ENCODE peak calls at places on chromosomes 1 and 21, in four cellular contexts. C is K562, U is HepG2, K is SK-N-SH. H is an unnamed sample.

GRCh38 chr1:56442456-56442855 is 136.9 kb downstream of the PLPP3 start:
- DNase-seq in U (no peak), C (no peak), K (no peak), H (no peak)

GRCh38 chr1:222161676-222162075 is 386.2 kb downstream of the HHIPL2 start:
- DNase-seq in C (no peak), K (no peak), U (no peak), H (no peak)

GRCh38 chr1:205940710-205941109 is 2.5 kb downstream of the SLC26A9 start:
- DNase-seq in U (no peak), C (no peak), K (no peak), H (no peak)

GRCh38 chr21:45010096-45010495 is 64.3 kb upstream of the ADARB1 start:
- DNase-seq in K (no peak), U (peak; percentile 48), C (no peak), H (no peak)

GRCh38 chr21:43778469-43779335 is 2.6 kb upstream of the CSTB start:
- DNase-seq in K (no peak), C (no peak), U (no peak), H (no peak)

GRCh38 chr21:16976132-16976666 is 536.6 kb upstream of the CXADR start:
- DNase-seq in K (no peak), U (no peak), C (no peak), H (no peak)

GRCh38 chr1:100894622-100895539 is at the start of gene EXTL2:
- DNase-seq in C (peak; percentile 65), U (peak; percentile 90), K (peak; percentile 81), H (peak; percentile 84)

GRCh38 chr21:32046191-32046590 is 173.4 kb downstream of the HUNK start:
- DNase-seq in U (no peak), K (no peak), C (no peak), H (no peak)

GRCh38 chr21:44529011-44529421 is 11.0 kb downstream of the KRTAP10-1 start:
- DNase-seq in K (no peak), C (no peak), U (no peak), H (peak; percentile 5)

GRCh38 chr1:199546323-199546722 is 481.2 kb upstream of the NR5A2 start:
- DNase-seq in K (no peak), U (no peak), C (no peak), H (no peak)

GRCh38 chr1:184504695-184505338 is 118.0 kb downstream of the C1orf21 start:
- DNase-seq in U (no peak), K (no peak), C (no peak), H (no peak)

GRCh38 chr1:169103002-169103401 is 3.5 kb upstream of the ATP1B1 start:
- DNase-seq in K (no peak), U (no peak), C (no peak), H (no peak)

GRCh38 chr1:206579747-206580437 is 32.4 kb downstream of the EIF2D start:
- DNase-seq in C (peak; percentile 16), U (no peak), K (no peak), H (no peak)

GRCh38 chr1:113983826-113984225 is 4.6 kb downstream of the OLFML3 start:
- DNase-seq in C (no peak), K (no peak), U (no peak), H (no peak)

GRCh38 chr1:154807048-154807591 is 63.0 kb downstream of the KCNN3 start:
- DNase-seq in K (no peak), U (no peak), C (no peak), H (no peak)

GRCh38 chr1:113123737-113124136 is 50.7 kb downstream of the LRIG2 start:
- DNase-seq in K (no peak), U (no peak), C (no peak), H (no peak)

GRCh38 chr1:90223401-90223800 is 228.5 kb downstream of the ZNF326 start:
- DNase-seq in K (no peak), U (no peak), C (no peak), H (no peak)

GRCh38 chr21:45868086-45868485 is 113.5 kb upstream of the COL6A1 start:
- DNase-seq in C (no peak), K (no peak), U (no peak), H (no peak)

GRCh38 chr1:229059671-229060079 is 211.2 kb upstream of the RAB4A start:
- DNase-seq in U (no peak), K (peak; percentile 61), C (no peak), H (no peak)

GRCh38 chr1:115641762-115642167 is at the start of gene VANGL1:
- DNase-seq in C (peak; percentile 96), K (peak; percentile 91), U (peak; percentile 34), H (peak; percentile 66)

GRCh38 chr1:44707959-44708831 is 22.8 kb downstream of the RNU5D-1 start:
- DNase-seq in U (peak; percentile 54), C (peak; percentile 60), K (peak; percentile 36), H (peak; percentile 40)

GRCh38 chr1:231719485-231720183 is 93.0 kb downstream of the DISC1 start:
- DNase-seq in U (peak; percentile 18), K (no peak), C (no peak), H (no peak)

GRCh38 chr1:164748253-164748899 is 189.4 kb downstream of the PBX1 start:
- DNase-seq in C (no peak), U (peak; percentile 10), K (no peak), H (no peak)

GRCh38 chr21:46295996-46296752 is 10.0 kb downstream of the YBEY start:
- DNase-seq in U (peak; percentile 91), K (no peak), C (peak; percentile 68), H (no peak)

GRCh38 chr21:34336245-34336644 is 27.6 kb upstream of the KCNE2 start:
- DNase-seq in C (no peak), U (no peak), K (no peak), H (no peak)

GRCh38 chr21:14078746-14079375 is 131.9 kb downstream of the LIPI start:
- DNase-seq in K (no peak), C (no peak), U (no peak), H (no peak)

GRCh38 chr21:21109736-21110135 is 111.5 kb downstream of the NCAM2 start:
- DNase-seq in U (no peak), K (no peak), C (no peak), H (no peak)
- TF ChIP-seq FOXJ3 in U (no peak), K (no peak), C (no peak), H (no peak)

GRCh38 chr21:38267136-38267535 is 10.3 kb downstream of the KCNJ15 start:
- DNase-seq in C (no peak), K (no peak), U (no peak), H (no peak)
- TF ChIP-seq FOXJ3 in C (no peak), K (no peak), U (no peak), H (no peak)

GRCh38 chr1:60828944-60829343 is 253.4 kb upstream of the NFIA start:
- DNase-seq in K (no peak), U (peak; percentile 47), C (no peak), H (no peak)

GRCh38 chr1:60833173-60833572 is 249.2 kb upstream of the NFIA start:
- DNase-seq in U (peak; percentile 41), K (no peak), C (no peak), H (no peak)

GRCh38 chr1:60835649-60836048 is 246.7 kb upstream of the NFIA start:
- DNase-seq in C (no peak), K (no peak), U (no peak), H (no peak)

GRCh38 chr1:60831780-60832179 is 250.6 kb upstream of the NFIA start:
- DNase-seq in C (no peak), U (peak; percentile 16), K (no peak), H (no peak)

GRCh38 chr1:60832372-60832771 is 250.0 kb upstream of the NFIA start:
- DNase-seq in C (no peak), K (no peak), U (no peak), H (no peak)
- TF ChIP-seq FOXJ3 in C (no peak), K (no peak), U (no peak), H (no peak)

GRCh38 chr1:24236170-24237045 is 49.3 kb upstream of the IFNLR1 start:
- DNase-seq in K (no peak), C (no peak), U (no peak), H (no peak)
- TF ChIP-seq FOXJ3 in K (no peak), C (no peak), U (no peak), H (no peak)

GRCh38 chr1:201024251-201024998 is 911 bp upstream of the KIF21B start:
- DNase-seq in C (peak; percentile 62), K (no peak), U (peak; percentile 19), H (no peak)
- TF ChIP-seq FOXJ3 in C (no peak), K (no peak), U (no peak), H (no peak)

DNA sequence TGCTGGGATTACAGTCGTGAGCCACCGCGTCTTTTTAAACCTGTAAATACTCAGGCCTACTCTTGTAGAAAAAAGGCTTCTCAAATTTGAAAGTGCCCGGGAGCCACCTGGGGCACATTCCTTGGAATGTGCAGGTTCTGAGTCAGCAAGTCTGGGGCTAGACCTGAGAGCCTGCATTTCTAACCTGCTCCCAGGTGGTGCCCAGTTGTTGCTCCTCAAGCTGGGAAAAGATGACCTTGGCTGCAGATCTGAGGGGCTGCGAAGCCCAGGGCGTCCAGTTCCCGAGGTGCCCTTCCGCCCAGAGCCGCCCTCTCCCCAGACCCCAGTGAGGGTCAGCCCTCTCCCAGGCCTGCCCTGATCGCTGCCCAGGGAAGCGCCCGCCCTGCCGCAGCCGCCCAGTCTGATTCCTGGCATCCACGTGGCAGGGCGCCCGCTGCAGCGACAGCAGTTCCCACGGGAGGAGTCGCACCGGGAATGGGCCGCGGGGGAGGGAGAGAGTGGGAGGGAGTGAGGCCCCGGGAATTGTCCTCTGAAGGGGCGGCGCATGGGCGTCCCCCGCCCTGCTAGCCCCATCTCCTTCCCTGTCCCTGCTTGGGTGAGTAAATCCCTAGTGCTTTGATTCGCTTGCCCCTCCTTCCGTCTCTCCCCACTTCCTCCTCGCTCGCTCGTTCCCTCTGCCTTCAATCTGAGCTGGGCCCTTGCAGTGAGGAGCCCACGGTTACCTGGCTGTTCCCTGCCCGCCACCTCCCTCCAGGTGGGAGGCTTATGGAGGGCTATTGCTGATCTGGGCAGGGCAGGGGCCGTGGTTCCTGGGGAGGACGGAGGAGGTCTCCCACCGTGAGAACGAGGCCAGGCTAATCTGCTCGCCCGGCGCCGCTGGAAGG is 18.8 kb upstream of the TENT5B start:
- DNase-seq in C (peak; percentile 23), K (peak; percentile 38), U (no peak), H (peak; percentile 65)
- TF ChIP-seq FOXJ3 in C (no peak), K (no peak), U (no peak), H (no peak)

GRCh38 chr1:31705080-31705866 is 1.5 kb upstream of the COL16A1 start:
- DNase-seq in K (peak; percentile 62), U (peak; percentile 68), C (peak; percentile 94), H (peak; percentile 75)

GRCh38 chr1:31701137-31701736 is 2.6 kb downstream of the COL16A1 start:
- DNase-seq in C (peak; percentile 83), U (peak; percentile 97), K (peak; percentile 86), H (no peak)

GRCh38 chr1:31702836-31703404 is 897 bp downstream of the COL16A1 start:
- DNase-seq in C (no peak), U (no peak), K (peak; percentile 49), H (no peak)

GRCh38 chr1:31704261-31705079 is 653 bp upstream of the COL16A1 start:
- DNase-seq in K (peak; percentile 18), U (peak; percentile 73), C (no peak), H (no peak)

GRCh38 chr1:31703431-31704260 is at the start of gene COL16A1:
- DNase-seq in K (peak; percentile 85), C (peak; percentile 54), U (no peak), H (peak; percentile 57)
- TF ChIP-seq FOXJ3 in K (no peak), C (no peak), U (no peak), H (no peak)

GRCh38 chr1:209723761-209724693 is 19.4 kb downstream of the HSD11B1 start:
- DNase-seq in U (no peak), C (no peak), K (no peak), H (no peak)
- TF ChIP-seq FOXJ3 in U (no peak), C (no peak), K (no peak), H (no peak)